ENCODE peak calls at places on chromosomes 4 and X, in ten cellular contexts. T, Q, Y, S, C, V, N, O, U and G are unnamed samples.

GRCh38 chrX:1249101-1249887 is 19.3 kb upstream of the CSF2RA start:
- DNase-seq in T (no peak), Q (peak), Y (no peak), S (no peak), C (no peak), V (no peak), N (peak), O (peak), U (peak), G (peak)

GRCh38 chr4:176425035-176425434 is 105.3 kb downstream of the SPCS3 start:
- DNase-seq in T (no peak), Q (peak), Y (no peak), S (no peak), C (no peak), V (no peak), N (no peak), O (no peak), U (peak), G (peak)

GRCh38 chrX:72048515-72049455 is 82.9 kb downstream of the RTL5 start:
- DNase-seq in T (no peak), Q (no peak), Y (no peak), S (peak), C (no peak), V (no peak), N (no peak), O (no peak), U (no peak), G (no peak)

GRCh38 chr4:87051121-87051713 is 116.4 kb downstream of the AFF1 start:
- DNase-seq in T (no peak), Q (no peak), Y (no peak), S (no peak), C (no peak), V (no peak), N (no peak), O (no peak), U (no peak), G (no peak)

GRCh38 chr4:54568184-54568583 is 89.6 kb upstream of the KIT start:
- DNase-seq in T (no peak), Q (peak), Y (no peak), S (no peak), C (no peak), V (no peak), N (no peak), O (peak), U (peak), G (peak)

GRCh38 chr4:1604706-1605205 is 79.4 kb downstream of the FAM53A start:
- DNase-seq in T (no peak), Q (no peak), Y (no peak), S (peak), C (no peak), V (no peak), N (no peak), O (peak), U (no peak), G (no peak)

GRCh38 chr4:101441446-101441845 is 94.1 kb upstream of the PPP3CA start:
- DNase-seq in T (no peak), Q (no peak), Y (no peak), S (no peak), C (no peak), V (no peak), N (no peak), O (no peak), U (no peak), G (no peak)

GRCh38 chr4:19486400-19486799 is 765.3 kb upstream of the SLIT2 start:
- DNase-seq in T (no peak), Q (no peak), Y (no peak), S (no peak), C (no peak), V (peak), N (no peak), O (peak), U (no peak), G (no peak)

GRCh38 chr4:26624042-26624441 is 40.2 kb downstream of the TBC1D19 start:
- DNase-seq in T (no peak), Q (no peak), Y (no peak), S (no peak), C (no peak), V (no peak), N (no peak), O (no peak), U (peak), G (peak)

GRCh38 chrX:43817454-43817853 is 64.8 kb downstream of the MAOB start:
- DNase-seq in T (no peak), Q (no peak), Y (no peak), S (peak), C (no peak), V (no peak), N (no peak), O (no peak), U (no peak), G (no peak)

GRCh38 chrX:9619581-9619980 is 146.1 kb downstream of the GPR143 start:
- DNase-seq in T (no peak), Q (no peak), Y (no peak), S (no peak), C (no peak), V (no peak), N (no peak), O (no peak), U (no peak), G (no peak)

GRCh38 chrX:16488959-16489358 is 161.0 kb upstream of the S100G start:
- DNase-seq in T (no peak), Q (no peak), Y (no peak), S (no peak), C (no peak), V (no peak), N (no peak), O (no peak), U (no peak), G (no peak)

GRCh38 chr4:141713185-141713584 is 76.8 kb downstream of the IL15 start:
- DNase-seq in T (no peak), Q (no peak), Y (no peak), S (no peak), C (no peak), V (no peak), N (no peak), O (no peak), U (peak), G (no peak)

GRCh38 chrX:16771483-16772398 is 14.5 kb upstream of the TXLNG start:
- DNase-seq in T (no peak), Q (peak), Y (no peak), S (peak), C (no peak), V (no peak), N (no peak), O (peak), U (peak), G (no peak)

GRCh38 chr4:128517739-128518510 is 230.3 kb upstream of the PGRMC2 start:
- DNase-seq in T (peak), Q (peak), Y (peak), S (no peak), C (no peak), V (no peak), N (peak), O (peak), U (peak), G (peak)

GRCh38 chr4:25043548-25043947 is 12.8 kb upstream of the LGI2 start:
- DNase-seq in T (no peak), Q (no peak), Y (no peak), S (no peak), C (no peak), V (no peak), N (no peak), O (no peak), U (no peak), G (no peak)

GRCh38 chrX:45566456-45566855 is 365.8 kb upstream of the DIPK2B start:
- DNase-seq in T (no peak), Q (no peak), Y (no peak), S (no peak), C (no peak), V (no peak), N (no peak), O (no peak), U (no peak), G (no peak)

GRCh38 chr4:157115613-157116340 is 39.8 kb downstream of the GLRB start:
- DNase-seq in T (no peak), Q (peak), Y (no peak), S (no peak), C (no peak), V (no peak), N (no peak), O (peak), U (peak), G (peak)

GRCh38 chr4:5423670-5424069 is 284.7 kb downstream of the EVC2 start:
- DNase-seq in T (no peak), Q (no peak), Y (no peak), S (no peak), C (no peak), V (no peak), N (no peak), O (no peak), U (no peak), G (no peak)

GRCh38 chrX:122622800-122623199 is 561.3 kb upstream of the GRIA3 start:
- DNase-seq in T (no peak), Q (no peak), Y (no peak), S (no peak), C (no peak), V (no peak), N (peak), O (no peak), U (no peak), G (no peak)

GRCh38 chrX:133412246-133412645 is 3.0 kb downstream of the GPC4 start:
- DNase-seq in T (no peak), Q (no peak), Y (no peak), S (no peak), C (no peak), V (no peak), N (peak), O (peak), U (no peak), G (no peak)

GRCh38 chr4:73315091-73315490 is 56.5 kb upstream of the ANKRD17 start:
- DNase-seq in T (no peak), Q (peak), Y (no peak), S (no peak), C (no peak), V (no peak), N (no peak), O (no peak), U (peak), G (peak)

GRCh38 chr4:86595426-86595805 is 1.3 kb downstream of the PTPN13 start:
- DNase-seq in T (no peak), Q (no peak), Y (no peak), S (no peak), C (no peak), V (peak), N (peak), O (peak), U (no peak), G (no peak)

GRCh38 chr4:41132055-41132683 is 82.2 kb downstream of the APBB2 start:
- DNase-seq in T (no peak), Q (no peak), Y (no peak), S (peak), C (no peak), V (no peak), N (no peak), O (no peak), U (no peak), G (no peak)

GRCh38 chrX:13258725-13259124 is 61.1 kb downstream of the ATXN3L start:
- DNase-seq in T (no peak), Q (no peak), Y (no peak), S (no peak), C (no peak), V (no peak), N (no peak), O (no peak), U (no peak), G (no peak)

GRCh38 chr4:86453044-86453501 is 93.2 kb upstream of the MAPK10 start:
- DNase-seq in T (no peak), Q (no peak), Y (no peak), S (peak), C (no peak), V (peak), N (peak), O (peak), U (peak), G (no peak)

GRCh38 chr4:128574706-128575105 is 234.8 kb upstream of the JADE1 start:
- DNase-seq in T (no peak), Q (peak), Y (no peak), S (peak), C (no peak), V (peak), N (peak), O (peak), U (peak), G (no peak)